ENCODE peak calls at places on chromosomes 1 and 21, in seven cellular contexts. One of them, this sample, is unnamed.

GRCh38 chr1:198529414-198529813 is 11.1 kb downstream of the ATP6V1G3 start:
- DNase-seq in ureter: no peak
- DNase-seq in CD8-positive, alpha-beta T cell: no peak
- DNase-seq in stimulated activated CD4-positive, alpha-beta T cell treated with anti-CD3 and anti-CD28 coated beads, Interleukin-15, amount 100 ng/mL, for 1 hour: no peak
- DNase-seq in endothelial cell: no peak
- DNase-seq in psoas muscle: no peak
- DNase-seq in activated B cell treated with CpG ODN at 0.5 μM for 24 hours: no peak
- DNase-seq in this sample: no peak

GRCh38 chr1:95257758-95258157 is 23.7 kb downstream of the RWDD3 start:
- DNase-seq in ureter: no peak
- DNase-seq in CD8-positive, alpha-beta T cell: no peak
- DNase-seq in stimulated activated CD4-positive, alpha-beta T cell treated with anti-CD3 and anti-CD28 coated beads, Interleukin-15, amount 100 ng/mL, for 1 hour: no peak
- DNase-seq in endothelial cell: no peak
- DNase-seq in psoas muscle: no peak
- DNase-seq in activated B cell treated with CpG ODN at 0.5 μM for 24 hours: no peak
- DNase-seq in this sample: no peak

GRCh38 chr1:168202941-168203654 is 22.7 kb upstream of the SFT2D2 start:
- DNase-seq in ureter: no peak
- DNase-seq in CD8-positive, alpha-beta T cell: no peak
- DNase-seq in stimulated activated CD4-positive, alpha-beta T cell treated with anti-CD3 and anti-CD28 coated beads, Interleukin-15, amount 100 ng/mL, for 1 hour: no peak
- DNase-seq in endothelial cell: no peak
- DNase-seq in psoas muscle: peak
- DNase-seq in activated B cell treated with CpG ODN at 0.5 μM for 24 hours: no peak
- DNase-seq in this sample: no peak

GRCh38 chr1:27940297-27940696 is 5.5 kb downstream of the SMPDL3B start:
- DNase-seq in ureter: no peak
- DNase-seq in CD8-positive, alpha-beta T cell: peak
- DNase-seq in stimulated activated CD4-positive, alpha-beta T cell treated with anti-CD3 and anti-CD28 coated beads, Interleukin-15, amount 100 ng/mL, for 1 hour: peak
- DNase-seq in endothelial cell: peak
- DNase-seq in psoas muscle: no peak
- DNase-seq in activated B cell treated with CpG ODN at 0.5 μM for 24 hours: no peak
- DNase-seq in this sample: peak

GRCh38 chr1:33360367-33360766 is 39.5 kb upstream of the A3GALT2 start:
- DNase-seq in ureter: no peak
- DNase-seq in CD8-positive, alpha-beta T cell: no peak
- DNase-seq in stimulated activated CD4-positive, alpha-beta T cell treated with anti-CD3 and anti-CD28 coated beads, Interleukin-15, amount 100 ng/mL, for 1 hour: no peak
- DNase-seq in endothelial cell: no peak
- DNase-seq in psoas muscle: no peak
- DNase-seq in activated B cell treated with CpG ODN at 0.5 μM for 24 hours: no peak
- DNase-seq in this sample: no peak

GRCh38 chr1:33455537-33456301 is 16.7 kb upstream of the ZSCAN20 start:
- DNase-seq in ureter: peak
- DNase-seq in CD8-positive, alpha-beta T cell: no peak
- DNase-seq in stimulated activated CD4-positive, alpha-beta T cell treated with anti-CD3 and anti-CD28 coated beads, Interleukin-15, amount 100 ng/mL, for 1 hour: no peak
- DNase-seq in endothelial cell: peak
- DNase-seq in psoas muscle: no peak
- DNase-seq in activated B cell treated with CpG ODN at 0.5 μM for 24 hours: no peak
- DNase-seq in this sample: peak

GRCh38 chr1:232454487-232454886 is 175.4 kb downstream of the SIPA1L2 start:
- DNase-seq in ureter: no peak
- DNase-seq in CD8-positive, alpha-beta T cell: no peak
- DNase-seq in stimulated activated CD4-positive, alpha-beta T cell treated with anti-CD3 and anti-CD28 coated beads, Interleukin-15, amount 100 ng/mL, for 1 hour: no peak
- DNase-seq in endothelial cell: no peak
- DNase-seq in psoas muscle: no peak
- DNase-seq in activated B cell treated with CpG ODN at 0.5 μM for 24 hours: no peak
- DNase-seq in this sample: no peak

GRCh38 chr1:3614755-3615742 is 3.7 kb upstream of the MEGF6 start:
- DNase-seq in ureter: no peak
- DNase-seq in CD8-positive, alpha-beta T cell: peak
- DNase-seq in stimulated activated CD4-positive, alpha-beta T cell treated with anti-CD3 and anti-CD28 coated beads, Interleukin-15, amount 100 ng/mL, for 1 hour: no peak
- DNase-seq in endothelial cell: no peak
- DNase-seq in psoas muscle: no peak
- DNase-seq in activated B cell treated with CpG ODN at 0.5 μM for 24 hours: no peak
- DNase-seq in this sample: peak

GRCh38 chr1:66291047-66291864 is 242.7 kb upstream of the SGIP1 start:
- DNase-seq in ureter: no peak
- DNase-seq in CD8-positive, alpha-beta T cell: no peak
- DNase-seq in stimulated activated CD4-positive, alpha-beta T cell treated with anti-CD3 and anti-CD28 coated beads, Interleukin-15, amount 100 ng/mL, for 1 hour: no peak
- DNase-seq in endothelial cell: no peak
- DNase-seq in psoas muscle: no peak
- DNase-seq in activated B cell treated with CpG ODN at 0.5 μM for 24 hours: no peak
- DNase-seq in this sample: no peak

GRCh38 chr1:180907313-180908055 is 5.2 kb upstream of the KIAA1614 start:
- DNase-seq in ureter: no peak
- DNase-seq in CD8-positive, alpha-beta T cell: peak
- DNase-seq in stimulated activated CD4-positive, alpha-beta T cell treated with anti-CD3 and anti-CD28 coated beads, Interleukin-15, amount 100 ng/mL, for 1 hour: no peak
- DNase-seq in endothelial cell: no peak
- DNase-seq in psoas muscle: no peak
- DNase-seq in activated B cell treated with CpG ODN at 0.5 μM for 24 hours: no peak
- DNase-seq in this sample: no peak

GRCh38 chr1:71650126-71650525 is 569.3 kb upstream of the ZRANB2 start:
- DNase-seq in ureter: no peak
- DNase-seq in CD8-positive, alpha-beta T cell: no peak
- DNase-seq in stimulated activated CD4-positive, alpha-beta T cell treated with anti-CD3 and anti-CD28 coated beads, Interleukin-15, amount 100 ng/mL, for 1 hour: no peak
- DNase-seq in endothelial cell: no peak
- DNase-seq in psoas muscle: no peak
- DNase-seq in activated B cell treated with CpG ODN at 0.5 μM for 24 hours: no peak
- DNase-seq in this sample: no peak

GRCh38 chr1:30478799-30479198 is 244.6 kb downstream of the MATN1 start:
- DNase-seq in ureter: no peak
- DNase-seq in CD8-positive, alpha-beta T cell: no peak
- DNase-seq in stimulated activated CD4-positive, alpha-beta T cell treated with anti-CD3 and anti-CD28 coated beads, Interleukin-15, amount 100 ng/mL, for 1 hour: no peak
- DNase-seq in endothelial cell: no peak
- DNase-seq in psoas muscle: no peak
- DNase-seq in activated B cell treated with CpG ODN at 0.5 μM for 24 hours: no peak
- DNase-seq in this sample: no peak

GRCh38 chr1:224447251-224447650 is 12.7 kb upstream of the WDR26 start:
- DNase-seq in ureter: no peak
- DNase-seq in CD8-positive, alpha-beta T cell: no peak
- DNase-seq in stimulated activated CD4-positive, alpha-beta T cell treated with anti-CD3 and anti-CD28 coated beads, Interleukin-15, amount 100 ng/mL, for 1 hour: no peak
- DNase-seq in endothelial cell: no peak
- DNase-seq in psoas muscle: peak
- DNase-seq in activated B cell treated with CpG ODN at 0.5 μM for 24 hours: no peak
- DNase-seq in this sample: no peak

GRCh38 chr1:184146202-184146601 is 94.7 kb downstream of the TSEN15 start:
- DNase-seq in ureter: no peak
- DNase-seq in CD8-positive, alpha-beta T cell: no peak
- DNase-seq in stimulated activated CD4-positive, alpha-beta T cell treated with anti-CD3 and anti-CD28 coated beads, Interleukin-15, amount 100 ng/mL, for 1 hour: no peak
- DNase-seq in endothelial cell: no peak
- DNase-seq in psoas muscle: no peak
- DNase-seq in activated B cell treated with CpG ODN at 0.5 μM for 24 hours: no peak
- DNase-seq in this sample: no peak

GRCh38 chr1:38009088-38009840 is 3.3 kb upstream of the UTP11 start:
- DNase-seq in ureter: no peak
- DNase-seq in CD8-positive, alpha-beta T cell: peak
- DNase-seq in stimulated activated CD4-positive, alpha-beta T cell treated with anti-CD3 and anti-CD28 coated beads, Interleukin-15, amount 100 ng/mL, for 1 hour: no peak
- DNase-seq in endothelial cell: no peak
- DNase-seq in psoas muscle: peak
- DNase-seq in activated B cell treated with CpG ODN at 0.5 μM for 24 hours: no peak
- DNase-seq in this sample: no peak

GRCh38 chr1:182715531-182715930 is 31.1 kb upstream of the RGS8 start:
- DNase-seq in ureter: no peak
- DNase-seq in CD8-positive, alpha-beta T cell: no peak
- DNase-seq in stimulated activated CD4-positive, alpha-beta T cell treated with anti-CD3 and anti-CD28 coated beads, Interleukin-15, amount 100 ng/mL, for 1 hour: no peak
- DNase-seq in endothelial cell: no peak
- DNase-seq in psoas muscle: no peak
- DNase-seq in activated B cell treated with CpG ODN at 0.5 μM for 24 hours: no peak
- DNase-seq in this sample: no peak

GRCh38 chr1:55626326-55626725 is 411.2 kb upstream of the USP24 start:
- DNase-seq in ureter: no peak
- DNase-seq in CD8-positive, alpha-beta T cell: no peak
- DNase-seq in stimulated activated CD4-positive, alpha-beta T cell treated with anti-CD3 and anti-CD28 coated beads, Interleukin-15, amount 100 ng/mL, for 1 hour: no peak
- DNase-seq in endothelial cell: no peak
- DNase-seq in psoas muscle: no peak
- DNase-seq in activated B cell treated with CpG ODN at 0.5 μM for 24 hours: no peak
- DNase-seq in this sample: no peak

GRCh38 chr1:151841141-151841540 is 1.5 kb upstream of the C2CD4D start:
- DNase-seq in ureter: no peak
- DNase-seq in CD8-positive, alpha-beta T cell: no peak
- DNase-seq in stimulated activated CD4-positive, alpha-beta T cell treated with anti-CD3 and anti-CD28 coated beads, Interleukin-15, amount 100 ng/mL, for 1 hour: no peak
- DNase-seq in endothelial cell: no peak
- DNase-seq in psoas muscle: no peak
- DNase-seq in activated B cell treated with CpG ODN at 0.5 μM for 24 hours: no peak
- DNase-seq in this sample: no peak

GRCh38 chr1:38209986-38210385 is 163.4 kb upstream of the POU3F1 start:
- DNase-seq in ureter: no peak
- DNase-seq in CD8-positive, alpha-beta T cell: no peak
- DNase-seq in stimulated activated CD4-positive, alpha-beta T cell treated with anti-CD3 and anti-CD28 coated beads, Interleukin-15, amount 100 ng/mL, for 1 hour: no peak
- DNase-seq in endothelial cell: no peak
- DNase-seq in psoas muscle: no peak
- DNase-seq in activated B cell treated with CpG ODN at 0.5 μM for 24 hours: no peak
- DNase-seq in this sample: no peak

GRCh38 chr21:34796518-34797201 is 127.9 kb downstream of the CLIC6 start:
- DNase-seq in ureter: no peak
- DNase-seq in CD8-positive, alpha-beta T cell: no peak
- DNase-seq in stimulated activated CD4-positive, alpha-beta T cell treated with anti-CD3 and anti-CD28 coated beads, Interleukin-15, amount 100 ng/mL, for 1 hour: no peak
- DNase-seq in endothelial cell: no peak
- DNase-seq in psoas muscle: no peak
- DNase-seq in activated B cell treated with CpG ODN at 0.5 μM for 24 hours: no peak
- DNase-seq in this sample: no peak

GRCh38 chr1:3683197-3683596 is 30.9 kb downstream of the TP73 start:
- DNase-seq in ureter: no peak
- DNase-seq in CD8-positive, alpha-beta T cell: no peak
- DNase-seq in stimulated activated CD4-positive, alpha-beta T cell treated with anti-CD3 and anti-CD28 coated beads, Interleukin-15, amount 100 ng/mL, for 1 hour: no peak
- DNase-seq in endothelial cell: no peak
- DNase-seq in psoas muscle: no peak
- DNase-seq in activated B cell treated with CpG ODN at 0.5 μM for 24 hours: no peak
- DNase-seq in this sample: no peak